ENCODE peak calls at places on chromosomes 11 and 22, in four cellular contexts. One of them, this sample, is unnamed.

GRCh38 chr22:45584621-45585436 is 82.1 kb downstream of the FBLN1 start:
- DNase-seq in AG09309: no peak
- DNase-seq in foreskin fibroblast: no peak
- DNase-seq in WERI-Rb-1: no peak
- DNase-seq in this sample: no peak

GRCh38 chr11:112523477-112523876 is 262.8 kb upstream of the PLET1 start:
- DNase-seq in WERI-Rb-1: no peak
- DNase-seq in foreskin fibroblast: no peak
- DNase-seq in AG09309: no peak
- DNase-seq in this sample: no peak

GRCh38 chr22:45998638-45999378 is 21.8 kb upstream of the WNT7B start:
- DNase-seq in AG09309: no peak
- DNase-seq in WERI-Rb-1: no peak
- DNase-seq in foreskin fibroblast: no peak
- DNase-seq in this sample: no peak

GRCh38 chr11:31645747-31646146 is 136.2 kb downstream of the ELP4 start:
- DNase-seq in WERI-Rb-1: no peak
- DNase-seq in foreskin fibroblast: peak; percentile 73
- DNase-seq in AG09309: peak; percentile 50
- DNase-seq in this sample: peak; percentile 49

GRCh38 chr11:12668166-12668565 is 6.1 kb upstream of the TEAD1 start:
- DNase-seq in foreskin fibroblast: no peak
- DNase-seq in WERI-Rb-1: no peak
- DNase-seq in AG09309: no peak
- DNase-seq in this sample: no peak

GRCh38 chr22:41021655-41022454 is 70.5 kb upstream of the EP300 start:
- DNase-seq in AG09309: no peak
- DNase-seq in WERI-Rb-1: peak; percentile 76
- DNase-seq in foreskin fibroblast: peak; percentile 56
- DNase-seq in this sample: no peak

GRCh38 chr11:64306876-64307622 is 1.7 kb downstream of the ESRRA start:
- DNase-seq in AG09309: no peak
- DNase-seq in WERI-Rb-1: no peak
- DNase-seq in foreskin fibroblast: no peak
- DNase-seq in this sample: no peak

GRCh38 chr22:42347281-42347824 is 76.9 kb upstream of the TCF20 start:
- DNase-seq in AG09309: no peak
- DNase-seq in foreskin fibroblast: no peak
- DNase-seq in WERI-Rb-1: no peak
- DNase-seq in this sample: no peak

DNA sequence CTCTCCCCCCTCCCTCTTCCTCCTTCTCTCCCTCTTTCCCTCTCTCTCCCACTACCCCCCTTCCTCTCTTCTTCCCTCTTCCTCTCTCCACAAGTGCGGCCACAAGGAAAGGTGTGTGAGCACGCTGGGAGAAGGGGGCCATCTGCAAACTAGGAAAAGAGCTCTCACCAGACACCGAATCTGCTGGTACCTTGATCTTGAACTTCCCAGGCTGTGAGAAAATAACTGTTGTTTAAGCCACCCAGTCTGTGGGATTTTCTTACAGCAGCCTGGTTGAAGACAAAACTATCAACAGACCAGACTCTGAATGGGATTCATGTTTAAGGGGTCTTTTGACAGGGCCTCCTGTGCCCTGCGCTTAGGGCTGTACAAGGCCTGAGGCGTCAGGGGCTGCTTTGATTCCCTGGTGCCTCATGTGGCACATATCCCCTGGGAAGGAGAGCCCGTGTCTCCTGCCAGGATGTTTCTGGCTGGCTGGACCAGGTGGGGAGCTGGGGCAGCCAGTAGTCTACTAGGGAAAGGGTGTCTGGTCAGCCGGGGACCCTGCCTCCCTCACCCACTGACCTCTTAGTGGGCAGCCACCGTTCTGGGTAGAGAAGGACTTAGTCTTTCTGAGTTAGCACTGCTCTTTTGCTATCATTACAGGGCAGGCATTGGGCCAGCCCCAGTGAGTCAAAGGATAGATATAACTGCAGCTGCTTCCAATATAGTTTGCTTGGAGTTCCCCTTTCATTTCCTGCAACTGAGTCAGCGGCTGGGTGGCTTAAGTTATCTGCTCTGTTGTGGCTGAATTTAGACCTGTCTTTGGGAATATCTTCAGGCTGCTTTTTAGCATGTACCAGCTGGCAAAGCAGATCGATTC is 6.2 kb downstream of the PANX1 start:
- DNase-seq in AG09309: no peak
- DNase-seq in foreskin fibroblast: peak; percentile 90
- DNase-seq in WERI-Rb-1: no peak
- DNase-seq in this sample: peak; percentile 69
- TF ChIP-seq CTCF in AG09309: no peak
- TF ChIP-seq CTCF in foreskin fibroblast: no peak
- TF ChIP-seq CTCF in WERI-Rb-1: no peak
- TF ChIP-seq CTCF in this sample: no peak

DNA sequence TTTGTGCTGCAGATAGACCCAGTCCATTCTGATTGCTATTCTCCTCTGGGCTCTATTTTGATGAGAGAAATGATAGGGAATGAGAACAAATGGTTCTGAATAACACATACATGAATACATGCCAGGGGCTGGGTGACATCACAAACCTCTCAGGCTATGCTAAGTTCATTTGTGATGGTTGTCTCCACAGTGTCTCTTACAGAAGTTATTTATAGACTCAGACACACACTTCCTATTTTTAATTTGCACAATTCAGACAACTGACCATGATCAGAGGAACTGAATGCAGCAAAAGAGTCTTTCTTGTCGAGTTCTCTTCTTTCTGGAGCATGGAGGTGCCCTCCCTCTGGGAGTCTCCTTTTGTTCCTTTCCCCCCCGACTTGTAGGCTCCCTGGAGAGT is 991.7 kb downstream of the OPCML start:
- DNase-seq in WERI-Rb-1: no peak
- DNase-seq in foreskin fibroblast: no peak
- DNase-seq in AG09309: no peak
- DNase-seq in this sample: no peak
- H3K4me3 ChIP-seq in WERI-Rb-1: no peak overlapping the region
- H3K4me3 ChIP-seq in foreskin fibroblast: no peak overlapping the region
- H3K4me3 ChIP-seq in AG09309: no peak overlapping the region
- H3K4me3 ChIP-seq in this sample: no peak overlapping the region

GRCh38 chr22:39927544-39927943 is 26.7 kb downstream of the GRAP2 start:
- DNase-seq in AG09309: no peak
- DNase-seq in foreskin fibroblast: no peak
- DNase-seq in WERI-Rb-1: no peak
- DNase-seq in this sample: no peak
- TF ChIP-seq CTCF in AG09309: no peak
- TF ChIP-seq CTCF in foreskin fibroblast: no peak
- TF ChIP-seq CTCF in WERI-Rb-1: peak; percentile 52
- TF ChIP-seq CTCF in this sample: peak; percentile 9

GRCh38 chr22:50303515-50303847 is 4.0 kb downstream of the PLXNB2 start:
- DNase-seq in foreskin fibroblast: no peak
- DNase-seq in AG09309: no peak
- DNase-seq in WERI-Rb-1: no peak
- DNase-seq in this sample: no peak

GRCh38 chr22:50305393-50305657 is 2.1 kb downstream of the PLXNB2 start:
- DNase-seq in AG09309: no peak
- DNase-seq in foreskin fibroblast: no peak
- DNase-seq in WERI-Rb-1: no peak
- DNase-seq in this sample: no peak

GRCh38 chr22:50304528-50305392 is 2.7 kb downstream of the PLXNB2 start:
- DNase-seq in AG09309: no peak
- DNase-seq in WERI-Rb-1: no peak
- DNase-seq in foreskin fibroblast: no peak
- DNase-seq in this sample: no peak

GRCh38 chr22:50302564-50302963 is 4.9 kb downstream of the PLXNB2 start:
- DNase-seq in foreskin fibroblast: no peak
- DNase-seq in WERI-Rb-1: no peak
- DNase-seq in AG09309: no peak
- DNase-seq in this sample: no peak

GRCh38 chr22:50303848-50304527 is 3.5 kb downstream of the PLXNB2 start:
- DNase-seq in WERI-Rb-1: peak; percentile 33
- DNase-seq in foreskin fibroblast: no peak
- DNase-seq in AG09309: no peak
- DNase-seq in this sample: no peak
- H3K4me3 ChIP-seq in WERI-Rb-1: no peak overlapping the region
- H3K4me3 ChIP-seq in foreskin fibroblast: peak overlapping the region; percentile 22
- H3K4me3 ChIP-seq in AG09309: peak overlapping the region; percentile 2
- H3K4me3 ChIP-seq in this sample: peak overlapping the region; percentile 88

DNA sequence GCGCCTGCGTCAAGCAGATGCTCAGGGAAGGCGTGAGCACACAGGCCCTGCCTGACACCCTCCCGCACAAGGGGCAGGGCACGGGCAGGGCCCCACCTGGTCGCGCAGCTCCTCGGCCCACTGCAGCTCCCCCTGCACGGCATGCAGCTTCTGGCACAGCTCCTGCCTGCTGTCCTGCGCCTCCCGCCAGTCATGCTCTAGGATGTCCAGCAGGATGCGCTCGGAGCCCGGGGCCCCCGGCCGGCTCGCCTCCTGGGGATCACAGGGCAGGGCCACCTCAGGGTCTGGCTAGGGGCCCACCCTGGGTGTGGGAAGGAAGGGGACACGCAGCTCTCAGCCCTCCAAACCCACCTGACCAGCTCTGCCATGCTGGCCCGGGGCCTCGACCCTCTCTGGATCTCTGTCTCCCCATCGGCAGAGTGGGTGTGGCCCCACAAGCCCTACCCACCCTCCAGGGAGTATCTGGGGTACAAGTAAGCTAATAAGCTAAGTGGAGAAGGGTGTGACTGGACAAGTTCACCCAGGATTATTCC is 10.7 kb downstream of the CARD10 start:
- DNase-seq in foreskin fibroblast: no peak
- DNase-seq in AG09309: no peak
- DNase-seq in WERI-Rb-1: peak; percentile 80
- DNase-seq in this sample: no peak
- TF ChIP-seq CTCF in foreskin fibroblast: no peak
- TF ChIP-seq CTCF in AG09309: no peak
- TF ChIP-seq CTCF in WERI-Rb-1: peak; percentile 63
- TF ChIP-seq CTCF in this sample: no peak

GRCh38 chr11:14538271-14538925 is 18.2 kb upstream of the PSMA1 start:
- DNase-seq in foreskin fibroblast: no peak
- DNase-seq in AG09309: no peak
- DNase-seq in WERI-Rb-1: no peak
- DNase-seq in this sample: no peak

GRCh38 chr11:14538926-14539554 is 18.9 kb upstream of the PSMA1 start:
- DNase-seq in foreskin fibroblast: no peak
- DNase-seq in AG09309: no peak
- DNase-seq in WERI-Rb-1: no peak
- DNase-seq in this sample: no peak

GRCh38 chr11:14541180-14541579 is 21.0 kb upstream of the PSMA1 start:
- DNase-seq in AG09309: no peak
- DNase-seq in foreskin fibroblast: no peak
- DNase-seq in WERI-Rb-1: no peak
- DNase-seq in this sample: no peak

GRCh38 chr11:14542384-14542783 is 22.2 kb upstream of the PSMA1 start:
- DNase-seq in foreskin fibroblast: no peak
- DNase-seq in AG09309: no peak
- DNase-seq in WERI-Rb-1: no peak
- DNase-seq in this sample: no peak

GRCh38 chr11:14539867-14540475 is 19.8 kb upstream of the PSMA1 start:
- DNase-seq in foreskin fibroblast: no peak
- DNase-seq in WERI-Rb-1: no peak
- DNase-seq in AG09309: no peak
- DNase-seq in this sample: no peak
- H3K4me3 ChIP-seq in foreskin fibroblast: no peak overlapping the region
- H3K4me3 ChIP-seq in WERI-Rb-1: no peak overlapping the region
- H3K4me3 ChIP-seq in AG09309: no peak overlapping the region
- H3K4me3 ChIP-seq in this sample: no peak overlapping the region

DNA sequence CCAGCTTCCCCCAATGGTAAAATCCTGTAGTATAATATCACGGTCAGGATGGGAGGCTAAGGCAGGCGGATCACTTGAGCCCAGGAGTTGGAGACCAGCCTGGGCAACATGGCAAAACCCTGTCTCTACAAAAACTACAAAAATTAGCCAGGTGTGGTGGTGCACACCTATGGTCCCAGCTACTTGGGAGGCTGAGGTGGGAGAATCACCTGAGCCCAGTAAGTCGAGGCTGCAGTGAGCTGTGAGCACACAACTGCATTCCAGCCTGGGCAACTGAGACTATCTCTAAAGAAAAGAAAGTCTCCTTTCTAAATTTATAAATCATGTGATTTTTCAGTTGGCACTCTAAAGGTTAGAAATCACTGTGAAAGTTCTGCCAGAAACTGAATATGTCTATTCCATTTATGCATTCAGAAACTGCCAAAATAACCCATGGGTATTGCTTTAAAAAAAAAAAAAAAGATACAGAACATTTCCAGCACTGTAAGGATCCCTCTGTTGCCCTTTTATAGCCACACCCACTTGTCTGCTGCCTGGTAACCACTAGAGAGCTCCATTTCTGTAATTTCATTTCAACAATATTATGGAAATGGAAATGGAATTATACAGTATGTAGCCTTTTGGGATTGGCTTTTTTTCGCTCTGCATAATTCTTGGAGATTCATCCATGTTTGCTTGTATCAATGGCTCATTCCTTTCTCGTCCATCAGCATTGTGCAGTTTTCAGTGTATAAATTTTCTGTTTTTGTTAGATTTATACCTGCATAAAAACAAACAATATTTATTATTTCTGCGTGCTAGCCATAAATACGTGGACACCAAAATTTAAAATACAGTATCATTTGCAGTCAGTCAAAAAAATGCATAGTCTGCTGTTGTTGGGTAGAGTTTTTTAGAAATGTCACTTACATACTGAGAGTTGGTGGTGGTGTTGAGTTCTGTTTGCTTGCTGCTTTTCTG is 9.4 kb downstream of the CDC45 start:
- DNase-seq in WERI-Rb-1: no peak
- DNase-seq in foreskin fibroblast: no peak
- DNase-seq in AG09309: no peak
- DNase-seq in this sample: no peak
- TF ChIP-seq CTCF in WERI-Rb-1: no peak
- TF ChIP-seq CTCF in foreskin fibroblast: no peak
- TF ChIP-seq CTCF in AG09309: no peak
- TF ChIP-seq CTCF in this sample: no peak